ENCODE peak calls at places on chromosomes 12 and 14, in six cellular contexts. N is kidney, I is upper lobe of right lung, H is astrocyte, G is suprapubic skin, O is uterus. F is an unnamed sample. For H3K4me1, the result is how much of the 10 kb centered on the place peaks cover.

GRCh38 chr14:26290007-26290530 is 307.8 kb downstream of the NOVA1 start:
- DNase-seq in N (no peak), I (no peak), H (peak), G (no peak), O (no peak), F (no peak)

GRCh38 chr14:105005329-105005928 is 15.5 kb downstream of the CDCA4 start:
- DNase-seq in N (no peak), I (no peak), H (no peak), G (no peak), O (no peak), F (no peak)

GRCh38 chr12:9943244-9943643 is 11.1 kb upstream of the CLEC2A start:
- DNase-seq in N (peak), I (no peak), H (no peak), G (no peak), O (no peak), F (no peak)

GRCh38 chr14:22471545-22472121 is 117.4 kb downstream of the DAD1 start:
- DNase-seq in N (peak), I (peak), H (peak), G (no peak), O (no peak), F (peak)

GRCh38 chr12:95820096-95820703 is 29.6 kb upstream of the NTN4 start:
- DNase-seq in N (no peak), I (no peak), H (peak), G (no peak), O (peak), F (no peak)

GRCh38 chr14:33342299-33342974 is 403.8 kb downstream of the NPAS3 start:
- DNase-seq in N (no peak), I (no peak), H (no peak), G (no peak), O (no peak), F (no peak)

GRCh38 chr14:51604078-51604477 is 47.6 kb upstream of the FRMD6 start:
- DNase-seq in N (no peak), I (no peak), H (peak), G (no peak), O (no peak), F (no peak)

GRCh38 chr12:67937822-67938221 is 51.4 kb upstream of the IFNG-AS1 start:
- DNase-seq in N (no peak), I (no peak), H (no peak), G (no peak), O (no peak), F (no peak)

GRCh38 chr14:91945776-91946305 is 1.7 kb downstream of the FBLN5 start:
- DNase-seq in N (no peak), I (no peak), H (no peak), G (no peak), O (no peak), F (no peak)

GRCh38 chr12:30696943-30697342 is 1.3 kb upstream of the IPO8 start:
- DNase-seq in N (no peak), I (no peak), H (no peak), G (no peak), O (no peak), F (no peak)

GRCh38 chr12:95760371-95760770 is 30.2 kb downstream of the NTN4 start:
- DNase-seq in N (no peak), I (no peak), H (no peak), G (no peak), O (no peak), F (no peak)

GRCh38 chr12:27226319-27226984 is 17.6 kb upstream of the STK38L start:
- DNase-seq in N (no peak), I (no peak), H (no peak), G (no peak), O (no peak), F (no peak)

GRCh38 chr12:2074792-2075191 is 22.0 kb downstream of the CACNA1C start:
- DNase-seq in N (no peak), I (no peak), H (no peak), G (no peak), O (no peak), F (no peak)

DNA sequence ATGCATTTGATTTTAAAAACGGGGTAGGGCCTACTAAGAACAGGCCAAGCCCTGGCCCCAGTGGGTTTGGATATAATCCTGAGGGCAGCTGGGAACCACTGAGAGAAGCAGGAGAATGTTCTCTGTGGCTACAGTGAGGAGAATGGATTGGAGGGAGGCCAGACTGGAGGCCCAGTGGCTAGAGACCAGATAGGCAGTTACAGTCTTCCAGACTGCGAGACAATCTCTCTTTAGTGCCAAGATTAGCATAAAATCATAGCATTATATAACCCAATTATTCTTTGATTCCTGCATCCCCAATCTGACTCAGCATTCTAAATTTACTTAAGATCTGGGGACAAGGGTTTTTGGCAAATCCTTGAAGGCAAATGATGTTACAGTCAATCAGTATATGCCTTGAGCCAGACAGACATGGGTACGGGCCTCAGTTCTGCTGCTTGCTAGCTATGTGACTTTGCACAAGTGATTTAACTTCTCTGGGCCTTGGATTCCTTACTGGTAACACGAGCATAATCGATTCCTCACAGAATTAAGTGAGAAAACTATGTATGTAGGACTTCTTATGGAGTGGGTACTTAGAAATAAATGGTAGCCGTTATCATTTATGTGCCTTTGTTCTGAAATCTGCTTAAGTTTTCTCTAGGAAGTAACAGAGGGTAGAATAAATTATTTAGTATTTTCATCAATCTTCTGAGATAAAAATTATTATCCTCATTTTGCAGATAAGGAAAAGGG is 18.3 kb downstream of the NINJ2 start:
- DNase-seq in N (no peak), I (no peak), H (peak), G (peak), O (no peak), F (no peak)
- H3K4me1 ChIP-seq in N (under half), I (under half), H (under half), G (half or more), O (under half), F (half or more)

GRCh38 chr14:73713804-73714655 is at the start of gene PNMA1:
- DNase-seq in N (peak), I (peak), H (peak), G (peak), O (peak), F (peak)
- H3K4me1 ChIP-seq in N (under half), I (under half), H (under half), G (under half), O (under half), F (under half)

DNA sequence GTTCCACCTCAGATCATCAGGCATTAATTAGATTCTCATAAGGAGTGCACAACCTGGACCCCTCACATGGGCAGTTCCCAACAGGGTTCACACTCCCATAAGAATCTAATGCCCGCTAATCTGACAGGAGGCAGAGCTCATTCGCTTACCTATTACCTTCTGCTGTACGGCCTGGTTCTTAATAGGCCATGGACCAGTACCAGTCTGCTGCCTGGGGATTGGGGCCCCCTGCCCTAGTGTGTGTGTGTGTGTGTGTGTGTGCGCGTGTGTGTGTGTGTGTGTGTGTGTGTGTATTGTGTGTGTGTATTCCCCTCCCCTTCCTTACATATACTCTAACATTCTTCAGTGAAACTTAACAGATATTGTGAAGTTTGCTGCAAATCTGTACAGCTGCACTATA is 205.1 kb upstream of the EEA1 start:
- DNase-seq in N (no peak), I (no peak), H (no peak), G (no peak), O (no peak), F (no peak)
- H3K4me1 ChIP-seq in N (under half), I (under half), H (under half), G (under half), O (under half), F (half or more)

DNA sequence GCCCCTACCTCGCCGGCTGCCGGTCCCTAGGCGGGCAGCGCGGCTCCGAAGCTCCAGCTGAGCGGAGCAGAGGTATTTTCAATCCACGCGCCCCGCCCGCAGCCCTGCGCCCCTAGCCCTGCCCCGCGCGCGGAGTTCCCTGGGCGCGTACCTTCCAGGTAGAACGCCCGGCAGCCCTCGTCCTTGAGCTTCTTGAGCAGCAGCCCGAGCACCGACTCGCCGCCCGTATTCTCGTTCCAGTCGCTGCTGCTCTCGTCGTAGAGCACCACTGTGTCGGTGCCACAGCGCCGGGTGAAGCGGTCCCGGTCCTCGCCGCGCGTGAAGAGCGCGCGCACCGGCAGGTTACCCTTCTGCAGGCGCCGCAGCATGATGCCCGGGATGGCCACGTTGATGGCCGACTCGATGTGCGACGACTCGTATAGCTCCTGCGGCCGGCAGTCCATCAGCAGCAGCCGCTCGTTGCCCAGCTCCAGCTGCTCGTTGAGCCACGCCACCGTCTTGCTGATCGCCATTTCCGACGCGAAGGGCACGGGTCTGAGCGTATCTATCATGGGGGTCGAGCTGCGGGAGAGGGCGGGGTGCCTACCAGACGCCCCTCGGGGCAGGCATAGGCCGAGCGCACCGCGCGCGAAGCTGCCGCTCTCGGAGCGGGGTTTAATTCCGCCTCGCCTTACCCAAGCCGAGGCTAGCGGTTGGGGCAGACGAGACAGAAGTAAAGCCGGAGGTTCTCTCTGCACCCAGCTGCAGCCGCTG is 636 bp downstream of the DUSP6 start:
- DNase-seq in N (peak), I (peak), H (peak), G (peak), O (no peak), F (peak)
- H3K4me1 ChIP-seq in N (under half), I (under half), H (half or more), G (half or more), O (under half), F (half or more)

GRCh38 chr12:76083761-76084276 is 666 bp downstream of the NAP1L1 start:
- DNase-seq in N (peak), I (peak), H (peak), G (peak), O (peak), F (peak)
- H3K4me1 ChIP-seq in N (under half), I (under half), H (under half), G (under half), O (under half), F (under half)

DNA sequence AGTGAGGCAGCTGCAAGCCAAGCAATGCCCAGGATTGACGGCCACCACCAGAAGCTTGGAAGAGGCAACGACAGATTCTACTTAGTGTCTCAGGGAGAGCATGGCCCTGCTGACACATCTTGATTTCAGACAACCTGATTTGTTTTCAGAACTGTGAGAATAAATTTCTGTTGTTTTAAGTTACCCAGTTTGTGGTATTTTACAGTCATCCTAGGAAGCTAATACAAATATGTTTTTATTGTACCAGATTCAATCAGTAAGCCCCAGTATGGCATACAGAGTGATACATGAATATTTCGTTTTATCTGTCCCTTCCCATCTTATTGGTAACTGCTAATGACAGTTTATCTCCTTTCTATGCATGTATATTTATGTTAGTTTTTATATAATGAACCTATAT is 62.3 kb downstream of the SAMD4A start:
- DNase-seq in N (no peak), I (no peak), H (no peak), G (no peak), O (no peak), F (no peak)
- H3K4me1 ChIP-seq in N (under half), I (under half), H (under half), G (under half), O (under half), F (half or more)

DNA sequence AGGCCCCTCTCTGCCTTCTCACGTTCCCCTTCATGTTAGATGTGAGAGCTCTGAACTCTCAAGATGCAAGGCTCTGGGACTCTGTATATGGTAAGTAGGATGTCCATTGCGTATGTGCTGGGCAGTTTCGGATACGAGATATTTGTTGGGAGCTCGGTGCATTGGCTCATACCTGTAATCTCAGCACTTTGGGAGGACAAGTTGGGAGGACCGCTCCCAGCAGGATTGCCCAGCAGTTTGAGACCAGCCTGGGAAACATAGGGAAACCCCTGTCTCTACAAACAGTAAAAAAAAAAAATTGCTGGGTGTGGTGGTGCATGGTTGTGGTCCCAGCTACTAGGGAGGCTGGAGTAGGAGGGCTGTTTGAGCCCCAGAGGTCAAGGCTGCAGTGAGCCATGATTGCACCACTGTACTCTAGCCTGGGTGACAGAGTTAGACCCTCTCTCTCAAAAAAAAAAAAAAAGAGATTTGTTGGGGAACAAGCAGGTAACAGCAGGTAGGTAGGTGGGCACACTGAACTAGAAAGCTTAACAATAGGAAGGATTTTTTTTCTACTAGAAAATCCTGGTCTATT is 3.4 kb downstream of the TMEM120B start:
- DNase-seq in N (no peak), I (no peak), H (no peak), G (no peak), O (no peak), F (no peak)
- H3K4me1 ChIP-seq in N (under half), I (under half), H (under half), G (under half), O (under half), F (under half)

GRCh38 chr14:70931008-70931407 is 23.7 kb downstream of the PCNX1 start:
- DNase-seq in N (no peak), I (no peak), H (peak), G (no peak), O (no peak), F (no peak)
- H3K4me1 ChIP-seq in N (under half), I (under half), H (under half), G (under half), O (under half), F (half or more)

F was measured in heart right ventricle.